ENCODE peak calls at places on chromosomes 7 and 10, in ten cellular contexts. H is AG20443, A is ovary, R is RWPE2, P is T-helper 1 cell, Z is fibroblast of pulmonary artery, L is HEK293T, B is NCI-H1694, I is NCI-H146, Y is psoas muscle. N is an unnamed sample.
A peak's percentile ranks its signal among the peaks of the same experiment; 100 is the strongest.

GRCh38 chr10:131161087-131161486 is 150.4 kb downstream of the TCERG1L start:
- DNase-seq in B (no peak), L (no peak), A (no peak), H (no peak), I (no peak), P (no peak), Z (no peak), R (no peak), Y (no peak), N (no peak)

GRCh38 chr7:133504825-133505224 is 251.9 kb downstream of the EXOC4 start:
- DNase-seq in L (no peak), R (no peak), H (no peak), Y (no peak), B (no peak), P (no peak), A (no peak), Z (peak; percentile 12), I (no peak), N (no peak)

GRCh38 chr7:77202544-77202976 is 2.9 kb upstream of the FGL2 start:
- DNase-seq in B (no peak), Z (no peak), L (no peak), A (no peak), H (no peak), Y (no peak), R (no peak), I (no peak), P (no peak), N (no peak)

GRCh38 chr7:48708635-48709034 is 215.7 kb upstream of the CDC14C start:
- DNase-seq in A (no peak), I (no peak), Y (no peak), L (no peak), B (no peak), Z (no peak), H (no peak), R (no peak), P (no peak), N (no peak)

GRCh38 chr10:30510184-30510931 is 76.4 kb downstream of the MAP3K8 start:
- DNase-seq in Y (peak; percentile 78), R (no peak), L (no peak), A (no peak), H (peak; percentile 80), I (no peak), P (no peak), Z (peak; percentile 62), B (no peak), N (no peak)

GRCh38 chr7:27154901-27155815 is 1.3 kb downstream of the HOXA7 start:
- DNase-seq in R (peak; percentile 77), A (peak; percentile 26), Y (peak; percentile 52), H (no peak), Z (no peak), L (no peak), P (no peak), B (no peak), I (no peak), N (no peak)

GRCh38 chr10:30184397-30185033 is 125.1 kb upstream of the JCAD start:
- DNase-seq in L (no peak), H (peak; percentile 39), P (no peak), R (no peak), A (no peak), I (no peak), Y (no peak), Z (no peak), B (no peak), N (no peak)

GRCh38 chr7:105665684-105666083 is 84.4 kb upstream of the EFCAB10 start:
- DNase-seq in B (no peak), R (no peak), Z (no peak), H (no peak), Y (no peak), I (no peak), A (no peak), P (no peak), L (no peak), N (no peak)

GRCh38 chr10:10865913-10866312 is 151.8 kb upstream of the CELF2 start:
- DNase-seq in I (no peak), L (no peak), A (no peak), Z (no peak), B (no peak), P (no peak), Y (no peak), H (no peak), R (no peak), N (no peak)